ENCODE peak calls at places on chromosome 15, in nine cellular contexts. One of them, this sample, is unnamed.

GRCh38 chr15:50247819-50248650 is 17.5 kb downstream of the HDC start:
- DNase-seq in HS-27A: no peak
- DNase-seq in NCI-H2081 treated with DMSO at 0.1 percent for 48 hours: no peak
- DNase-seq in occipital lobe: no peak
- DNase-seq in iris pigment epithelial cell: peak; percentile 23
- DNase-seq in stimulated activated CD8-positive, alpha-beta memory T cell treated with anti-CD3 and anti-CD28 coated beads, Interleukin-15, amount 100 ng/mL, for 24 hours: no peak
- DNase-seq in COR-L47: no peak
- DNase-seq in NCI-H1092: no peak
- DNase-seq in activated naive CD4-positive, alpha-beta T cell: no peak
- DNase-seq in this sample: no peak

GRCh38 chr15:34927726-34928125 is 41.8 kb downstream of the AQR start:
- DNase-seq in HS-27A: no peak
- DNase-seq in NCI-H2081 treated with DMSO at 0.1 percent for 48 hours: no peak
- DNase-seq in occipital lobe: no peak
- DNase-seq in iris pigment epithelial cell: no peak
- DNase-seq in stimulated activated CD8-positive, alpha-beta memory T cell treated with anti-CD3 and anti-CD28 coated beads, Interleukin-15, amount 100 ng/mL, for 24 hours: no peak
- DNase-seq in COR-L47: no peak
- DNase-seq in NCI-H1092: no peak
- DNase-seq in activated naive CD4-positive, alpha-beta T cell: no peak
- DNase-seq in this sample: no peak

GRCh38 chr15:78714890-78715289 is 73.9 kb upstream of the CHRNB4 start:
- DNase-seq in HS-27A: no peak
- DNase-seq in NCI-H2081 treated with DMSO at 0.1 percent for 48 hours: no peak
- DNase-seq in occipital lobe: no peak
- DNase-seq in iris pigment epithelial cell: no peak
- DNase-seq in stimulated activated CD8-positive, alpha-beta memory T cell treated with anti-CD3 and anti-CD28 coated beads, Interleukin-15, amount 100 ng/mL, for 24 hours: no peak
- DNase-seq in COR-L47: peak; percentile 1
- DNase-seq in NCI-H1092: no peak
- DNase-seq in activated naive CD4-positive, alpha-beta T cell: no peak
- DNase-seq in this sample: no peak

GRCh38 chr15:54033954-54034458 is 55.8 kb downstream of the UNC13C start:
- DNase-seq in HS-27A: no peak
- DNase-seq in NCI-H2081 treated with DMSO at 0.1 percent for 48 hours: no peak
- DNase-seq in occipital lobe: no peak
- DNase-seq in iris pigment epithelial cell: no peak
- DNase-seq in stimulated activated CD8-positive, alpha-beta memory T cell treated with anti-CD3 and anti-CD28 coated beads, Interleukin-15, amount 100 ng/mL, for 24 hours: no peak
- DNase-seq in COR-L47: no peak
- DNase-seq in NCI-H1092: no peak
- DNase-seq in activated naive CD4-positive, alpha-beta T cell: no peak
- DNase-seq in this sample: no peak

GRCh38 chr15:69815793-69816192 is 281.9 kb downstream of the TLE3 start:
- DNase-seq in HS-27A: no peak
- DNase-seq in NCI-H2081 treated with DMSO at 0.1 percent for 48 hours: no peak
- DNase-seq in occipital lobe: no peak
- DNase-seq in iris pigment epithelial cell: no peak
- DNase-seq in stimulated activated CD8-positive, alpha-beta memory T cell treated with anti-CD3 and anti-CD28 coated beads, Interleukin-15, amount 100 ng/mL, for 24 hours: no peak
- DNase-seq in COR-L47: no peak
- DNase-seq in NCI-H1092: no peak
- DNase-seq in activated naive CD4-positive, alpha-beta T cell: no peak
- DNase-seq in this sample: no peak

GRCh38 chr15:66565731-66566130 is at the start of gene LCTL:
- DNase-seq in HS-27A: no peak
- DNase-seq in NCI-H2081 treated with DMSO at 0.1 percent for 48 hours: no peak
- DNase-seq in occipital lobe: no peak
- DNase-seq in iris pigment epithelial cell: peak; percentile 74
- DNase-seq in stimulated activated CD8-positive, alpha-beta memory T cell treated with anti-CD3 and anti-CD28 coated beads, Interleukin-15, amount 100 ng/mL, for 24 hours: no peak
- DNase-seq in COR-L47: no peak
- DNase-seq in NCI-H1092: no peak
- DNase-seq in activated naive CD4-positive, alpha-beta T cell: no peak
- DNase-seq in this sample: no peak

GRCh38 chr15:100691321-100691720 is 88.9 kb downstream of the ASB7 start:
- DNase-seq in HS-27A: no peak
- DNase-seq in NCI-H2081 treated with DMSO at 0.1 percent for 48 hours: no peak
- DNase-seq in occipital lobe: no peak
- DNase-seq in iris pigment epithelial cell: no peak
- DNase-seq in stimulated activated CD8-positive, alpha-beta memory T cell treated with anti-CD3 and anti-CD28 coated beads, Interleukin-15, amount 100 ng/mL, for 24 hours: no peak
- DNase-seq in COR-L47: no peak
- DNase-seq in NCI-H1092: no peak
- DNase-seq in activated naive CD4-positive, alpha-beta T cell: no peak
- DNase-seq in this sample: no peak

GRCh38 chr15:79028411-79028964 is 62.1 kb downstream of the RASGRF1 start:
- DNase-seq in HS-27A: peak; percentile 52
- DNase-seq in NCI-H2081 treated with DMSO at 0.1 percent for 48 hours: no peak
- DNase-seq in occipital lobe: no peak
- DNase-seq in iris pigment epithelial cell: peak; percentile 25
- DNase-seq in stimulated activated CD8-positive, alpha-beta memory T cell treated with anti-CD3 and anti-CD28 coated beads, Interleukin-15, amount 100 ng/mL, for 24 hours: no peak
- DNase-seq in COR-L47: peak; percentile 38
- DNase-seq in NCI-H1092: peak; percentile 25
- DNase-seq in activated naive CD4-positive, alpha-beta T cell: no peak
- DNase-seq in this sample: no peak

GRCh38 chr15:90860942-90861675 is 7.3 kb upstream of the FURIN start:
- DNase-seq in HS-27A: no peak
- DNase-seq in NCI-H2081 treated with DMSO at 0.1 percent for 48 hours: peak; percentile 70
- DNase-seq in occipital lobe: no peak
- DNase-seq in iris pigment epithelial cell: peak; percentile 43
- DNase-seq in stimulated activated CD8-positive, alpha-beta memory T cell treated with anti-CD3 and anti-CD28 coated beads, Interleukin-15, amount 100 ng/mL, for 24 hours: no peak
- DNase-seq in COR-L47: peak; percentile 94
- DNase-seq in NCI-H1092: peak; percentile 48
- DNase-seq in activated naive CD4-positive, alpha-beta T cell: no peak
- DNase-seq in this sample: no peak

GRCh38 chr15:29089731-29090616 is 179.6 kb downstream of the NSMCE3 start:
- DNase-seq in HS-27A: no peak
- DNase-seq in NCI-H2081 treated with DMSO at 0.1 percent for 48 hours: no peak
- DNase-seq in occipital lobe: no peak
- DNase-seq in iris pigment epithelial cell: peak; percentile 41
- DNase-seq in stimulated activated CD8-positive, alpha-beta memory T cell treated with anti-CD3 and anti-CD28 coated beads, Interleukin-15, amount 100 ng/mL, for 24 hours: no peak
- DNase-seq in COR-L47: peak; percentile 24
- DNase-seq in NCI-H1092: no peak
- DNase-seq in activated naive CD4-positive, alpha-beta T cell: no peak
- DNase-seq in this sample: no peak